ENCODE peak calls at places on chromosomes 11 and 22, in eight cellular contexts. One of them, this sample, is unnamed.

GRCh38 chr11:120546312-120547205 is 35.0 kb downstream of the GRIK4 start:
- DNase-seq in kidney: peak; percentile 94
- DNase-seq in brain microvascular endothelial cell: peak; percentile 94
- DNase-seq in tibial artery: peak; percentile 92
- DNase-seq in cardiac muscle cell: no peak
- DNase-seq in uterus: peak; percentile 70
- DNase-seq in IMR-90: peak; percentile 98
- DNase-seq in stomach: peak; percentile 31
- DNase-seq in this sample: peak; percentile 69

GRCh38 chr11:131065435-131066295 is 149.4 kb upstream of the SNX19 start:
- DNase-seq in kidney: peak; percentile 37
- DNase-seq in brain microvascular endothelial cell: no peak
- DNase-seq in tibial artery: no peak
- DNase-seq in cardiac muscle cell: peak; percentile 32
- DNase-seq in uterus: no peak
- DNase-seq in IMR-90: no peak
- DNase-seq in stomach: no peak
- DNase-seq in this sample: no peak

GRCh38 chr11:57913713-57914704 is 109.7 kb upstream of the OR9Q1 start:
- DNase-seq in kidney: no peak
- DNase-seq in brain microvascular endothelial cell: no peak
- DNase-seq in tibial artery: no peak
- DNase-seq in cardiac muscle cell: no peak
- DNase-seq in uterus: no peak
- DNase-seq in IMR-90: no peak
- DNase-seq in stomach: no peak
- DNase-seq in this sample: no peak

GRCh38 chr11:88292156-88292844 is 45.2 kb downstream of the CTSC start:
- DNase-seq in kidney: no peak
- DNase-seq in brain microvascular endothelial cell: no peak
- DNase-seq in tibial artery: no peak
- DNase-seq in cardiac muscle cell: peak; percentile 51
- DNase-seq in uterus: no peak
- DNase-seq in IMR-90: peak; percentile 22
- DNase-seq in stomach: peak; percentile 54
- DNase-seq in this sample: no peak

GRCh38 chr22:30870451-30871345 is 97.9 kb downstream of the MORC2 start:
- DNase-seq in kidney: peak; percentile 54
- DNase-seq in brain microvascular endothelial cell: no peak
- DNase-seq in tibial artery: peak; percentile 49
- DNase-seq in cardiac muscle cell: no peak
- DNase-seq in uterus: peak; percentile 9
- DNase-seq in IMR-90: no peak
- DNase-seq in stomach: no peak
- DNase-seq in this sample: peak; percentile 39

GRCh38 chr11:123833095-123833494 is 26.9 kb upstream of the OR6M1 start:
- DNase-seq in kidney: no peak
- DNase-seq in brain microvascular endothelial cell: no peak
- DNase-seq in tibial artery: no peak
- DNase-seq in cardiac muscle cell: no peak
- DNase-seq in uterus: no peak
- DNase-seq in IMR-90: no peak
- DNase-seq in stomach: no peak
- DNase-seq in this sample: no peak

GRCh38 chr11:62505112-62505783 is 41.4 kb downstream of the AHNAK start:
- DNase-seq in kidney: no peak
- DNase-seq in brain microvascular endothelial cell: peak; percentile 16
- DNase-seq in tibial artery: no peak
- DNase-seq in cardiac muscle cell: peak; percentile 53
- DNase-seq in uterus: no peak
- DNase-seq in IMR-90: no peak
- DNase-seq in stomach: no peak
- DNase-seq in this sample: peak; percentile 56

GRCh38 chr11:75577198-75577597 is 15.1 kb downstream of the SERPINH1 start:
- DNase-seq in kidney: no peak
- DNase-seq in brain microvascular endothelial cell: no peak
- DNase-seq in tibial artery: no peak
- DNase-seq in cardiac muscle cell: peak; percentile 55
- DNase-seq in uterus: peak; percentile 66
- DNase-seq in IMR-90: peak; percentile 38
- DNase-seq in stomach: peak; percentile 52
- DNase-seq in this sample: peak; percentile 56

GRCh38 chr22:46336119-46337078 is 885 bp downstream of the TRMU start:
- DNase-seq in kidney: peak; percentile 81
- DNase-seq in brain microvascular endothelial cell: no peak
- DNase-seq in tibial artery: no peak
- DNase-seq in cardiac muscle cell: peak; percentile 63
- DNase-seq in uterus: no peak
- DNase-seq in IMR-90: peak; percentile 8
- DNase-seq in stomach: peak; percentile 32
- DNase-seq in this sample: no peak

DNA sequence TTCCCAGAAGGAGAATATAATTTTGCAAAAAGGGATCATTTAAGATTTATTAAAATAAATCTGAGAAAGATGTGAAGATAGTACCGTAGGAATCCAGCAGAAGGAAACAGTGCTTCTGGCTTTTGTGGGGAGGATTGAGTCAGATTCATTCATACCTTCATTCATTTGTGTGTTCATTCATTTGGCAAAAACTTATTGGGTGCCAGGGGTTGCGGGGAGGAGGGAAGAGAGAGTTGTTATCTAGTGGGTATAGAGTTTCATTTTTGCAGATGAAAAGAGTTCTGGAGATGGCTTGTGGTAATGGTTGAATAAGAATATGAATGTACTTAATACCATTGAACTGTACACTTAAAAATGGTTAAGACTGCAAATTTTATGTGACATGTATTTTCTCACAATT is 31.1 kb downstream of the BMAL1 start:
- DNase-seq in kidney: no peak
- DNase-seq in brain microvascular endothelial cell: no peak
- DNase-seq in tibial artery: no peak
- DNase-seq in cardiac muscle cell: no peak
- DNase-seq in uterus: no peak
- DNase-seq in IMR-90: no peak
- DNase-seq in stomach: no peak
- DNase-seq in this sample: no peak
- H3K4me3 ChIP-seq in kidney: no peak overlapping the region
- H3K4me3 ChIP-seq in brain microvascular endothelial cell: no peak overlapping the region
- H3K4me3 ChIP-seq in tibial artery: no peak overlapping the region
- H3K4me3 ChIP-seq in cardiac muscle cell: no peak overlapping the region
- H3K4me3 ChIP-seq in uterus: no peak overlapping the region
- H3K4me3 ChIP-seq in IMR-90: no peak overlapping the region
- H3K4me3 ChIP-seq in stomach: no peak overlapping the region
- H3K4me3 ChIP-seq in this sample: no peak overlapping the region

DNA sequence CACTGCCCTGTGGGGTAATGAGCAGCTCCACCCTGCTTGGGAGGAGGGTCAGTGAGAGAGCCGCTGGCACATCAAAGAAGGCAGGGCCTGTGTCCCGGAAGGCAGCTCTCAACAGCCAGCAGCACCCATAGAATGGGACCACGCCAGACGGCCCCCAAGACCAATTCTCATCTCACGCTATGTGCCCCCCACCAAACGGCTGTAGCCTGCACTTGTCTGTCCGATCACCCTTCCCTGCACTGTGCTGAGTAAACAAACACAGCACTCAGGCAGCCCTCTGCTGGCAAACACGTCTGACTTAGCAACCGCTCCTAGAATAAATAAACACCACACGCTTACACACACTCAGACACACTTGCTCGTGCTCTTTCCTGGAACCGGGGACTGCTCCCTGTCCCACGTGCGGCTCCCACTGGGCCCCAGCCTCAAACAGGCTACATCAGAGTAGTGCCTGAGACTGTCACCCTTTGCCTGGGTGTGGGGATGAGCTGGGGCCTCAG is 53.2 kb upstream of the CDON start:
- DNase-seq in kidney: peak; percentile 85
- DNase-seq in brain microvascular endothelial cell: peak; percentile 68
- DNase-seq in tibial artery: peak; percentile 89
- DNase-seq in cardiac muscle cell: no peak
- DNase-seq in uterus: peak; percentile 77
- DNase-seq in IMR-90: peak; percentile 95
- DNase-seq in stomach: peak; percentile 85
- DNase-seq in this sample: peak; percentile 71
- H3K4me3 ChIP-seq in kidney: no peak overlapping the region
- H3K4me3 ChIP-seq in brain microvascular endothelial cell: no peak overlapping the region
- H3K4me3 ChIP-seq in tibial artery: no peak overlapping the region
- H3K4me3 ChIP-seq in cardiac muscle cell: no peak overlapping the region
- H3K4me3 ChIP-seq in uterus: no peak overlapping the region
- H3K4me3 ChIP-seq in IMR-90: no peak overlapping the region
- H3K4me3 ChIP-seq in stomach: no peak overlapping the region
- H3K4me3 ChIP-seq in this sample: no peak overlapping the region

GRCh38 chr11:46597155-46597554 is 3.3 kb upstream of the AMBRA1 start:
- DNase-seq in kidney: no peak
- DNase-seq in brain microvascular endothelial cell: no peak
- DNase-seq in tibial artery: no peak
- DNase-seq in cardiac muscle cell: no peak
- DNase-seq in uterus: no peak
- DNase-seq in IMR-90: no peak
- DNase-seq in stomach: no peak
- DNase-seq in this sample: no peak

GRCh38 chr11:46594383-46594718 is 528 bp upstream of the AMBRA1 start:
- DNase-seq in kidney: no peak
- DNase-seq in brain microvascular endothelial cell: no peak
- DNase-seq in tibial artery: no peak
- DNase-seq in cardiac muscle cell: no peak
- DNase-seq in uterus: no peak
- DNase-seq in IMR-90: no peak
- DNase-seq in stomach: no peak
- DNase-seq in this sample: no peak

GRCh38 chr11:46597609-46598219 is 3.9 kb upstream of the AMBRA1 start:
- DNase-seq in kidney: no peak
- DNase-seq in brain microvascular endothelial cell: peak; percentile 72
- DNase-seq in tibial artery: no peak
- DNase-seq in cardiac muscle cell: no peak
- DNase-seq in uterus: no peak
- DNase-seq in IMR-90: peak; percentile 70
- DNase-seq in stomach: no peak
- DNase-seq in this sample: no peak

GRCh38 chr11:46593550-46594382 is at the start of gene AMBRA1:
- DNase-seq in kidney: peak; percentile 91
- DNase-seq in brain microvascular endothelial cell: peak; percentile 97
- DNase-seq in tibial artery: peak; percentile 90
- DNase-seq in cardiac muscle cell: peak; percentile 93
- DNase-seq in uterus: peak; percentile 90
- DNase-seq in IMR-90: peak; percentile 92
- DNase-seq in stomach: peak; percentile 85
- DNase-seq in this sample: peak; percentile 91

GRCh38 chr11:46594785-46595184 is 962 bp upstream of the AMBRA1 start:
- DNase-seq in kidney: no peak
- DNase-seq in brain microvascular endothelial cell: no peak
- DNase-seq in tibial artery: no peak
- DNase-seq in cardiac muscle cell: no peak
- DNase-seq in uterus: no peak
- DNase-seq in IMR-90: no peak
- DNase-seq in stomach: no peak
- DNase-seq in this sample: no peak
- H3K4me3 ChIP-seq in kidney: no peak overlapping the region
- H3K4me3 ChIP-seq in brain microvascular endothelial cell: no peak overlapping the region
- H3K4me3 ChIP-seq in tibial artery: no peak overlapping the region
- H3K4me3 ChIP-seq in cardiac muscle cell: no peak overlapping the region
- H3K4me3 ChIP-seq in uterus: no peak overlapping the region
- H3K4me3 ChIP-seq in IMR-90: no peak overlapping the region
- H3K4me3 ChIP-seq in stomach: no peak overlapping the region
- H3K4me3 ChIP-seq in this sample: peak overlapping the region; percentile 99

GRCh38 chr11:122175316-122175715 is 59.3 kb upstream of the BLID start:
- DNase-seq in kidney: no peak
- DNase-seq in brain microvascular endothelial cell: no peak
- DNase-seq in tibial artery: no peak
- DNase-seq in cardiac muscle cell: no peak
- DNase-seq in uterus: no peak
- DNase-seq in IMR-90: no peak
- DNase-seq in stomach: no peak
- DNase-seq in this sample: no peak
- H3K4me3 ChIP-seq in kidney: no peak overlapping the region
- H3K4me3 ChIP-seq in brain microvascular endothelial cell: peak overlapping the region; percentile 74
- H3K4me3 ChIP-seq in tibial artery: no peak overlapping the region
- H3K4me3 ChIP-seq in cardiac muscle cell: no peak overlapping the region
- H3K4me3 ChIP-seq in uterus: no peak overlapping the region
- H3K4me3 ChIP-seq in IMR-90: peak overlapping the region; percentile 32
- H3K4me3 ChIP-seq in stomach: no peak overlapping the region
- H3K4me3 ChIP-seq in this sample: no peak overlapping the region

GRCh38 chr22:50675553-50676199 is 3.1 kb downstream of the SHANK3 start:
- DNase-seq in kidney: no peak
- DNase-seq in brain microvascular endothelial cell: no peak
- DNase-seq in tibial artery: no peak
- DNase-seq in cardiac muscle cell: no peak
- DNase-seq in uterus: no peak
- DNase-seq in IMR-90: no peak
- DNase-seq in stomach: peak; percentile 16
- DNase-seq in this sample: no peak
- H3K4me3 ChIP-seq in kidney: peak overlapping the region; percentile 50
- H3K4me3 ChIP-seq in brain microvascular endothelial cell: no peak overlapping the region
- H3K4me3 ChIP-seq in tibial artery: peak overlapping the region; percentile 38
- H3K4me3 ChIP-seq in cardiac muscle cell: no peak overlapping the region
- H3K4me3 ChIP-seq in uterus: no peak overlapping the region
- H3K4me3 ChIP-seq in IMR-90: no peak overlapping the region
- H3K4me3 ChIP-seq in stomach: peak overlapping the region; percentile 54
- H3K4me3 ChIP-seq in this sample: peak overlapping the region; percentile 60

GRCh38 chr11:124898711-124899110 is 1.0 kb upstream of the ROBO4 start:
- DNase-seq in kidney: peak; percentile 83
- DNase-seq in brain microvascular endothelial cell: no peak
- DNase-seq in tibial artery: peak; percentile 64
- DNase-seq in cardiac muscle cell: no peak
- DNase-seq in uterus: no peak
- DNase-seq in IMR-90: no peak
- DNase-seq in stomach: no peak
- DNase-seq in this sample: peak; percentile 68

GRCh38 chr11:124897681-124898680 is at the start of gene ROBO4:
- DNase-seq in kidney: no peak
- DNase-seq in brain microvascular endothelial cell: peak; percentile 91
- DNase-seq in tibial artery: peak; percentile 79
- DNase-seq in cardiac muscle cell: no peak
- DNase-seq in uterus: peak; percentile 26
- DNase-seq in IMR-90: peak; percentile 94
- DNase-seq in stomach: no peak
- DNase-seq in this sample: peak; percentile 53

GRCh38 chr11:124896071-124896750 is 1.5 kb downstream of the ROBO4 start:
- DNase-seq in kidney: no peak
- DNase-seq in brain microvascular endothelial cell: no peak
- DNase-seq in tibial artery: peak; percentile 63
- DNase-seq in cardiac muscle cell: no peak
- DNase-seq in uterus: no peak
- DNase-seq in IMR-90: no peak
- DNase-seq in stomach: no peak
- DNase-seq in this sample: no peak

GRCh38 chr11:124895471-124895971 is 2.1 kb downstream of the ROBO4 start:
- DNase-seq in kidney: no peak
- DNase-seq in brain microvascular endothelial cell: no peak
- DNase-seq in tibial artery: peak; percentile 63
- DNase-seq in cardiac muscle cell: no peak
- DNase-seq in uterus: no peak
- DNase-seq in IMR-90: no peak
- DNase-seq in stomach: no peak
- DNase-seq in this sample: no peak

DNA sequence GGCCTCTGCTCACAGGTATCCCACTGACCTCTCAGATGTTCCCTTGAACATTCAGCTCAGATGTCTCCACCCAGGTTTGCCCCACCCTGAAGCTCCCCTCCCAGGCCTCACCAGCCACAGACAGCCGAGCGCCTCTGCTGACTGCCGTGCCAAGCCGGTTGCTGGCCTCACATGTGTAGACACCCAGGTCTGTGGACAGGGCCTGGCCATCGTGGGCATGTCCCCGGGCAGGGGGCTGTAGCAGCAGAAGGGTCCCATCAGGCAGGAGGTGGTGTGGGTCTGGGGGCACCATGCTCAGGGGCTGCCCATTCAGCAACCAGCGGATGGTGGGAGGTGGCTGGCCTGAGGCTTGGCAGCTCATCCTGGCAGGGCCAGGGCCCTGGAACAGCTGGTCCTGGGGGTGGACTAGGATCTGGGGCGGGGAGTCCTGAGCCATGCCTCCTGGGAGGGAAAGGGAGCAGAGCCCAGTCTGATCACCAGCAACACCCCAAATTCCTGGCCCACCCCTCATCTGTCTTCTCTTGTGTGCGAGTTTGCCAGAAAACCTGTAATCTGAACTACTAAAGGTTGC is 759 bp downstream of the ROBO4 start:
- DNase-seq in kidney: no peak
- DNase-seq in brain microvascular endothelial cell: no peak
- DNase-seq in tibial artery: peak; percentile 73
- DNase-seq in cardiac muscle cell: no peak
- DNase-seq in uterus: peak; percentile 26
- DNase-seq in IMR-90: no peak
- DNase-seq in stomach: no peak
- DNase-seq in this sample: peak; percentile 58
- H3K4me3 ChIP-seq in kidney: peak overlapping the region; percentile 63
- H3K4me3 ChIP-seq in brain microvascular endothelial cell: no peak overlapping the region
- H3K4me3 ChIP-seq in tibial artery: peak overlapping the region; percentile 20
- H3K4me3 ChIP-seq in cardiac muscle cell: no peak overlapping the region
- H3K4me3 ChIP-seq in uterus: peak overlapping the region; percentile 21
- H3K4me3 ChIP-seq in IMR-90: no peak overlapping the region
- H3K4me3 ChIP-seq in stomach: peak overlapping the region; percentile 28
- H3K4me3 ChIP-seq in this sample: peak overlapping the region; percentile 57

This sample was measured in psoas muscle.